ENCODE peak calls at places on chromosomes 7 and 10, in six cellular contexts. V is progenitor cell of endocrine pancreas, G is gastrocnemius medialis, C is BJ, P is neural progenitor cell, W is heart left ventricle. I is an unnamed sample.
A peak's percentile ranks its signal among the peaks of the same experiment; 100 is the strongest.

GRCh38 chr10:72886596-72887522 is 6.7 kb upstream of the OIT3 start:
- DNase-seq in P (peak; percentile 52), W (no peak), C (no peak), G (no peak), V (no peak), I (no peak)

GRCh38 chr7:134502463-134502862 is 24.9 kb upstream of the AKR1B10 start:
- DNase-seq in C (no peak), G (peak; percentile 73), W (peak; percentile 46), P (no peak), V (no peak), I (peak; percentile 23)

GRCh38 chr7:147173883-147174282 is 1057.3 kb downstream of the CNTNAP2 start:
- DNase-seq in C (no peak), W (no peak), P (no peak), V (no peak), G (no peak), I (no peak)

GRCh38 chr7:69162931-69163330 is 435.3 kb upstream of the AUTS2 start:
- DNase-seq in C (no peak), W (no peak), G (no peak), V (no peak), P (no peak), I (no peak)

GRCh38 chr7:1696671-1697498 is 26.8 kb downstream of the ELFN1 start:
- DNase-seq in G (no peak), P (no peak), W (no peak), V (no peak), C (no peak), I (peak; percentile 0)

GRCh38 chr7:26667514-26668133 is 196.8 kb downstream of the SKAP2 start:
- DNase-seq in C (peak; percentile 66), P (peak; percentile 95), G (peak; percentile 29), V (peak; percentile 59), W (peak; percentile 45), I (peak; percentile 92)

GRCh38 chr10:45420453-45421192 is 46.6 kb downstream of the ALOX5 start:
- DNase-seq in V (no peak), G (peak; percentile 82), P (no peak), C (no peak), W (peak; percentile 91), I (peak; percentile 83)

GRCh38 chr7:78438433-78438832 is 639.9 kb downstream of the PHTF2 start:
- DNase-seq in P (no peak), C (no peak), G (no peak), V (no peak), W (no peak), I (no peak)

GRCh38 chr10:11798862-11799735 is 24.1 kb upstream of the PROSER2 start:
- DNase-seq in V (no peak), W (no peak), C (no peak), G (no peak), P (peak; percentile 63), I (no peak)

GRCh38 chr10:79928028-79928583 is 20.8 kb downstream of the SFTPD start:
- DNase-seq in P (no peak), V (no peak), C (no peak), G (no peak), W (no peak), I (no peak)

GRCh38 chr7:102040569-102040968 is 223.1 kb downstream of the CUX1 start:
- DNase-seq in V (no peak), P (no peak), C (no peak), G (no peak), W (peak; percentile 63), I (no peak)

GRCh38 chr7:159149488-159149887 is 4.8 kb upstream of the VIPR2 start:
- DNase-seq in P (no peak), V (no peak), G (no peak), W (no peak), C (no peak), I (no peak)

GRCh38 chr10:132938472-132939329 is 3.7 kb downstream of the CFAP46 start:
- DNase-seq in P (peak; percentile 76), G (no peak), V (no peak), C (no peak), W (no peak), I (peak; percentile 34)

GRCh38 chr7:5270788-5271187 is 12.0 kb upstream of the SLC29A4 start:
- DNase-seq in P (peak; percentile 55), V (no peak), W (no peak), G (no peak), C (no peak), I (no peak)

GRCh38 chr7:75962607-75963382 is 31.6 kb downstream of the TMEM120A start:
- DNase-seq in G (no peak), P (peak; percentile 71), C (peak; percentile 49), V (no peak), W (peak; percentile 71), I (no peak)

GRCh38 chr10:5619366-5620211 is 46.8 kb downstream of the ASB13 start:
- DNase-seq in W (no peak), C (no peak), G (no peak), V (no peak), P (no peak), I (no peak)

GRCh38 chr7:101156277-101156676 is 2.0 kb downstream of the AP1S1 start:
- DNase-seq in G (no peak), V (no peak), W (no peak), C (no peak), P (no peak), I (no peak)

GRCh38 chr10:9305018-9305655 is 1250.6 kb downstream of the GATA3 start:
- DNase-seq in W (no peak), C (no peak), G (no peak), P (peak; percentile 30), V (no peak), I (no peak)

GRCh38 chr10:9301554-9301953 is 1247.1 kb downstream of the GATA3 start:
- DNase-seq in G (no peak), C (no peak), W (no peak), V (no peak), P (no peak), I (no peak)

GRCh38 chr10:9301148-9301547 is 1246.7 kb downstream of the GATA3 start:
- DNase-seq in P (no peak), W (no peak), V (no peak), G (no peak), C (no peak), I (peak; percentile 6)

GRCh38 chr10:9299966-9300365 is 1245.5 kb downstream of the GATA3 start:
- DNase-seq in C (no peak), V (no peak), W (no peak), G (no peak), P (no peak), I (no peak)

DNA sequence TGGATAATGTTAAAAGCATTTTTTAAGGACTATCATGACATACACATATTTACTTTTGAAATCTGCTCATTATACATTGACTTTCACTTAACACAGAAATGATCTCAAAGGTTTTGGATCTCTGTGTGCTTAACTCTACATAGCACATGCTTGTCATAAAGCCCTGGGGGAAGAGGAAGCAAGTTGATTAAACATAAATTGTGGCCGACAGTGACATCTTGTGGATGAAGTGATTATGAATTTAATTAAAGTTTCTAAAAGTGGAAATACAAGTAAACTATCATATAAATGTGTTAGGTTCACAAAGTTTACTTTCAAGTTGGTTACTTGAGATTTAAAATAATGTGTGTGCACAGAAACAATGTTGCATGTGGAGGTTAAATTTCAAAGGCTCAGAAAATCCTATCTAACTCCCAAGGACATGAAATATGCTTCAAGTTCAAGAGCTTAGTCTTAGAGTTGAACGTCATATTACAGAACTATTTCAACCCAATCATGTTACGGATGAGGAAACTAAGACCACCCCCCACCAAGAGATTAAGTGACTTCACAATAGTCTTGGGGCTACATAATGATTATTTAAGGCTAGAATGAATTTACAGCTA is 1247.8 kb downstream of the GATA3 start:
- DNase-seq in V (no peak), C (peak; percentile 22), W (no peak), P (peak; percentile 55), G (no peak), I (peak; percentile 36)
- TF ChIP-seq CTCF in V (peak; percentile 59), C (peak; percentile 27), W (peak; percentile 52), P (peak; percentile 60), G (no peak), I (peak; percentile 21)

DNA sequence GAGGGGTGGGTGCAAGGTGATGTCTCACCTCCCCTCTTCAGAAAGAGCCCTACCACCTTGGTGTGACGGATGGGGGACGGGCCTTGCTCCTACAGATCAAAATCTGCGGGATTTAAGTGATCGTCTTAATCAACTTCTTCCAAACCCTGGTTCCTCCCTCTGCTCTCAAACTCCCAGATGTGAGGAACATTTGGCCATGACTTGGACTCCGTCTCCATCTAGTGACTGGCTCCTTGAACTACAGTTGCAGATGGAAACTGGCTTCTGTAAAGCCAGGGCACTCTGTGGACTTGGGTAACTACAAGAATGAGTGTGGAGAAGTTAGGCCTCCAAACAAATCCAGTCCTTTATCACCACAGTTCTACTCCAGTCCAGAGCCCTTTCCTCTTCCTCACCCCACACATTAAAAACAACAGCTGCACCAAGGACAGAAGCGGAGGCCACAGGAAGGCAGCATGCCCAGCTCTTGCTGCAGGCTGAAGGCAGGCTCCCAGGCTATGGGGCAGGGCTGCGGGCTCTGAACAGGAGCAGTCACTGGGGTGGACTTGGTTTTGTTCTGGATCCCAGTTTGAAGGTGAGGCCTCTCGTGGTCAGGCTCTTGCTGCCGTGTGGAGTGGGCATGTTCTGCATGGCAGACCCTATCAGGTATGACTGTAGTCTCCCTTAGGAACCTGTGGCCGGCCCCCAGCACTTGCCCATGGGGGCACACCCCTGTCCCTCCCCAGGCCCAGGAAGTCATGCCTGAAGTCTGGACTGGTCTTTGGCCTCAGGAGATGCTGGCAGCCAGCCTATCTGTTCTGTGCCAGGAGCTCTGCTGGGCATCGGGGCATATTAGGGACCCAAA is 79.4 kb downstream of the VWC2 start:
- DNase-seq in P (peak; percentile 77), G (no peak), C (no peak), V (peak; percentile 32), W (no peak), I (peak; percentile 68)
- TF ChIP-seq CTCF in P (peak; percentile 91), G (peak; percentile 10), C (peak; percentile 55), V (peak; percentile 86), W (peak; percentile 70), I (peak; percentile 88)

GRCh38 chr7:33108591-33108930 is 643 bp downstream of the RP9 start:
- DNase-seq in W (no peak), G (no peak), P (peak; percentile 37), V (no peak), C (no peak), I (peak; percentile 57)
- TF ChIP-seq CTCF in W (peak; percentile 4), G (no peak), P (no peak), V (peak; percentile 16), C (peak; percentile 27), I (peak; percentile 26)

GRCh38 chr7:150962743-150963399 is 15.2 kb downstream of the KCNH2 start:
- DNase-seq in C (no peak), P (peak; percentile 86), G (no peak), W (peak; percentile 77), V (peak; percentile 33), I (peak; percentile 74)

GRCh38 chr7:150963707-150964559 is 14.2 kb downstream of the KCNH2 start:
- DNase-seq in C (no peak), P (no peak), W (peak; percentile 33), V (no peak), G (no peak), I (no peak)

GRCh38 chr7:150966002-150966401 is 12.1 kb downstream of the KCNH2 start:
- DNase-seq in P (peak; percentile 86), W (peak; percentile 70), V (no peak), G (no peak), C (no peak), I (peak; percentile 30)

GRCh38 chr7:150965273-150965830 is 12.8 kb downstream of the KCNH2 start:
- DNase-seq in P (no peak), W (peak; percentile 69), V (no peak), C (no peak), G (no peak), I (no peak)

GRCh38 chr7:150964593-150965111 is 13.5 kb downstream of the KCNH2 start:
- DNase-seq in W (peak; percentile 96), V (no peak), G (no peak), C (no peak), P (peak; percentile 60), I (no peak)
- TF ChIP-seq CTCF in W (peak; percentile 21), V (peak; percentile 8), G (no peak), C (no peak), P (peak; percentile 13), I (no peak)

GRCh38 chr7:142482899-142483658 is 225.2 kb upstream of the PRSS58 start:
- DNase-seq in P (peak; percentile 67), V (no peak), C (no peak), G (no peak), W (no peak), I (peak; percentile 72)
- TF ChIP-seq CTCF in P (peak; percentile 86), V (peak; percentile 78), C (peak; percentile 98), G (peak; percentile 56), W (peak; percentile 66), I (peak; percentile 55)